ENCODE peak calls at places on chromosomes 11 and 22, in eight cellular contexts. One of them, this sample, is unnamed.

GRCh38 chr11:123054301-123055065 is 7.5 kb downstream of the HSPA8 start:
- DNase-seq in mesothelial cell of epicardium: no peak
- DNase-seq in iris pigment epithelial cell: peak
- DNase-seq in foreskin fibroblast: peak
- DNase-seq in RWPE1: peak
- DNase-seq in putamen: peak
- DNase-seq in hypothalamus: no peak
- DNase-seq in GM12865: peak
- DNase-seq in this sample: peak

GRCh38 chr11:82818399-82819043 is 81.7 kb downstream of the PRCP start:
- DNase-seq in iris pigment epithelial cell: no peak
- DNase-seq in foreskin fibroblast: no peak
- DNase-seq in GM12865: no peak
- DNase-seq in hypothalamus: no peak
- DNase-seq in RWPE1: no peak
- DNase-seq in mesothelial cell of epicardium: no peak
- DNase-seq in putamen: no peak
- DNase-seq in this sample: no peak

GRCh38 chr11:2272241-2272945 is 2.0 kb upstream of the ASCL2 start:
- DNase-seq in foreskin fibroblast: no peak
- DNase-seq in iris pigment epithelial cell: no peak
- DNase-seq in hypothalamus: no peak
- DNase-seq in putamen: no peak
- DNase-seq in RWPE1: no peak
- DNase-seq in mesothelial cell of epicardium: peak
- DNase-seq in GM12865: no peak
- DNase-seq in this sample: no peak

GRCh38 chr11:117618956-117619355 is 178.1 kb downstream of the DSCAML1 start:
- DNase-seq in putamen: no peak
- DNase-seq in GM12865: peak
- DNase-seq in hypothalamus: no peak
- DNase-seq in iris pigment epithelial cell: no peak
- DNase-seq in mesothelial cell of epicardium: no peak
- DNase-seq in foreskin fibroblast: no peak
- DNase-seq in RWPE1: no peak
- DNase-seq in this sample: no peak

GRCh38 chr22:20423636-20424511 is 13.8 kb downstream of the SCARF2 start:
- DNase-seq in foreskin fibroblast: peak
- DNase-seq in GM12865: no peak
- DNase-seq in iris pigment epithelial cell: no peak
- DNase-seq in mesothelial cell of epicardium: no peak
- DNase-seq in putamen: peak
- DNase-seq in RWPE1: no peak
- DNase-seq in hypothalamus: no peak
- DNase-seq in this sample: no peak

GRCh38 chr22:35219012-35219411 is 38.3 kb upstream of the HMGXB4 start:
- DNase-seq in hypothalamus: no peak
- DNase-seq in iris pigment epithelial cell: peak
- DNase-seq in foreskin fibroblast: peak
- DNase-seq in putamen: no peak
- DNase-seq in RWPE1: peak
- DNase-seq in mesothelial cell of epicardium: no peak
- DNase-seq in GM12865: no peak
- DNase-seq in this sample: peak

GRCh38 chr11:36070215-36070976 is 126.5 kb downstream of the LDLRAD3 start:
- DNase-seq in hypothalamus: no peak
- DNase-seq in iris pigment epithelial cell: no peak
- DNase-seq in mesothelial cell of epicardium: no peak
- DNase-seq in GM12865: no peak
- DNase-seq in putamen: no peak
- DNase-seq in foreskin fibroblast: no peak
- DNase-seq in RWPE1: no peak
- DNase-seq in this sample: no peak

GRCh38 chr11:100727410-100727809 is 40.3 kb downstream of the ARHGAP42 start:
- DNase-seq in iris pigment epithelial cell: no peak
- DNase-seq in putamen: no peak
- DNase-seq in RWPE1: no peak
- DNase-seq in GM12865: no peak
- DNase-seq in mesothelial cell of epicardium: no peak
- DNase-seq in hypothalamus: no peak
- DNase-seq in foreskin fibroblast: no peak
- DNase-seq in this sample: no peak

GRCh38 chr22:39520874-39521857 is 804 bp downstream of the ATF4 start:
- DNase-seq in iris pigment epithelial cell: peak
- DNase-seq in GM12865: peak
- DNase-seq in foreskin fibroblast: peak
- DNase-seq in putamen: no peak
- DNase-seq in mesothelial cell of epicardium: peak
- DNase-seq in hypothalamus: peak
- DNase-seq in RWPE1: peak
- DNase-seq in this sample: peak

GRCh38 chr11:67548555-67549110 is 25.4 kb upstream of the CABP2 start:
- DNase-seq in RWPE1: no peak
- DNase-seq in putamen: no peak
- DNase-seq in hypothalamus: no peak
- DNase-seq in foreskin fibroblast: no peak
- DNase-seq in iris pigment epithelial cell: no peak
- DNase-seq in mesothelial cell of epicardium: no peak
- DNase-seq in GM12865: no peak
- DNase-seq in this sample: no peak

GRCh38 chr11:12075822-12076821 is 34.3 kb upstream of the MICAL2 start:
- DNase-seq in mesothelial cell of epicardium: no peak
- DNase-seq in putamen: no peak
- DNase-seq in iris pigment epithelial cell: peak
- DNase-seq in hypothalamus: no peak
- DNase-seq in foreskin fibroblast: peak
- DNase-seq in RWPE1: peak
- DNase-seq in GM12865: no peak
- DNase-seq in this sample: peak

GRCh38 chr11:6755303-6755952 is 16.3 kb downstream of the OR2AG2 start:
- DNase-seq in RWPE1: peak
- DNase-seq in GM12865: peak
- DNase-seq in putamen: peak
- DNase-seq in foreskin fibroblast: peak
- DNase-seq in iris pigment epithelial cell: peak
- DNase-seq in hypothalamus: no peak
- DNase-seq in mesothelial cell of epicardium: peak
- DNase-seq in this sample: peak

GRCh38 chr11:118168316-118168715 is 8.1 kb downstream of the SCN2B start:
- DNase-seq in hypothalamus: no peak
- DNase-seq in foreskin fibroblast: no peak
- DNase-seq in putamen: no peak
- DNase-seq in iris pigment epithelial cell: no peak
- DNase-seq in RWPE1: no peak
- DNase-seq in GM12865: no peak
- DNase-seq in mesothelial cell of epicardium: no peak
- DNase-seq in this sample: no peak

GRCh38 chr11:120344302-120345004 is 8.2 kb downstream of the ARHGEF12 start:
- DNase-seq in foreskin fibroblast: peak
- DNase-seq in iris pigment epithelial cell: peak
- DNase-seq in mesothelial cell of epicardium: no peak
- DNase-seq in putamen: no peak
- DNase-seq in RWPE1: no peak
- DNase-seq in hypothalamus: no peak
- DNase-seq in GM12865: peak
- DNase-seq in this sample: peak

GRCh38 chr22:29704528-29705285 is 15.1 kb upstream of the CABP7 start:
- DNase-seq in RWPE1: no peak
- DNase-seq in hypothalamus: peak
- DNase-seq in putamen: peak
- DNase-seq in mesothelial cell of epicardium: no peak
- DNase-seq in foreskin fibroblast: peak
- DNase-seq in GM12865: no peak
- DNase-seq in iris pigment epithelial cell: peak
- DNase-seq in this sample: no peak

GRCh38 chr11:69371731-69372588 is 78.0 kb downstream of the MYEOV start:
- DNase-seq in foreskin fibroblast: no peak
- DNase-seq in iris pigment epithelial cell: no peak
- DNase-seq in putamen: no peak
- DNase-seq in GM12865: no peak
- DNase-seq in mesothelial cell of epicardium: no peak
- DNase-seq in hypothalamus: no peak
- DNase-seq in RWPE1: no peak
- DNase-seq in this sample: no peak

GRCh38 chr11:128544625-128545024 is 42.7 kb downstream of the ETS1 start:
- DNase-seq in GM12865: no peak
- DNase-seq in hypothalamus: no peak
- DNase-seq in mesothelial cell of epicardium: no peak
- DNase-seq in putamen: no peak
- DNase-seq in RWPE1: no peak
- DNase-seq in foreskin fibroblast: peak
- DNase-seq in iris pigment epithelial cell: peak
- DNase-seq in this sample: no peak

GRCh38 chr11:88231894-88232482 is 56.7 kb upstream of the RAB38 start:
- DNase-seq in hypothalamus: no peak
- DNase-seq in putamen: no peak
- DNase-seq in foreskin fibroblast: peak
- DNase-seq in mesothelial cell of epicardium: no peak
- DNase-seq in iris pigment epithelial cell: peak
- DNase-seq in GM12865: peak
- DNase-seq in RWPE1: peak
- DNase-seq in this sample: peak

GRCh38 chr11:88414385-88414861 is 76.9 kb upstream of the CTSC start:
- DNase-seq in hypothalamus: no peak
- DNase-seq in putamen: no peak
- DNase-seq in iris pigment epithelial cell: peak
- DNase-seq in RWPE1: peak
- DNase-seq in mesothelial cell of epicardium: peak
- DNase-seq in GM12865: no peak
- DNase-seq in foreskin fibroblast: peak
- DNase-seq in this sample: peak

GRCh38 chr22:48952256-48953102 is 875.2 kb downstream of the BRD1 start:
- DNase-seq in putamen: no peak
- DNase-seq in foreskin fibroblast: no peak
- DNase-seq in RWPE1: no peak
- DNase-seq in iris pigment epithelial cell: no peak
- DNase-seq in hypothalamus: no peak
- DNase-seq in GM12865: no peak
- DNase-seq in mesothelial cell of epicardium: peak
- DNase-seq in this sample: no peak

GRCh38 chr11:25927391-25927790 is 404.5 kb upstream of the ANO3 start:
- DNase-seq in hypothalamus: no peak
- DNase-seq in iris pigment epithelial cell: peak
- DNase-seq in foreskin fibroblast: no peak
- DNase-seq in RWPE1: no peak
- DNase-seq in mesothelial cell of epicardium: no peak
- DNase-seq in GM12865: no peak
- DNase-seq in putamen: no peak
- DNase-seq in this sample: no peak

GRCh38 chr22:22422629-22423112 is 85.9 kb downstream of the ZNF280B start:
- DNase-seq in foreskin fibroblast: peak
- DNase-seq in RWPE1: peak
- DNase-seq in putamen: peak
- DNase-seq in mesothelial cell of epicardium: no peak
- DNase-seq in iris pigment epithelial cell: peak
- DNase-seq in GM12865: peak
- DNase-seq in hypothalamus: no peak
- DNase-seq in this sample: peak

GRCh38 chr11:8765294-8765693 is 82.7 kb downstream of the RPL27A start:
- DNase-seq in RWPE1: no peak
- DNase-seq in mesothelial cell of epicardium: no peak
- DNase-seq in GM12865: no peak
- DNase-seq in putamen: no peak
- DNase-seq in iris pigment epithelial cell: peak
- DNase-seq in hypothalamus: no peak
- DNase-seq in foreskin fibroblast: peak
- DNase-seq in this sample: peak

GRCh38 chr22:47357086-47357485 is 594.6 kb downstream of the TBC1D22A start:
- DNase-seq in GM12865: no peak
- DNase-seq in mesothelial cell of epicardium: no peak
- DNase-seq in iris pigment epithelial cell: no peak
- DNase-seq in hypothalamus: no peak
- DNase-seq in putamen: no peak
- DNase-seq in RWPE1: no peak
- DNase-seq in foreskin fibroblast: no peak
- DNase-seq in this sample: no peak

GRCh38 chr22:24465566-24465965 is 29.6 kb upstream of the UPB1 start:
- DNase-seq in hypothalamus: no peak
- DNase-seq in GM12865: no peak
- DNase-seq in foreskin fibroblast: peak
- DNase-seq in RWPE1: no peak
- DNase-seq in iris pigment epithelial cell: peak
- DNase-seq in putamen: no peak
- DNase-seq in mesothelial cell of epicardium: no peak
- DNase-seq in this sample: peak

GRCh38 chr11:67365756-67366384 is 7.5 kb downstream of the CLCF1 start:
- DNase-seq in hypothalamus: no peak
- DNase-seq in RWPE1: no peak
- DNase-seq in foreskin fibroblast: peak
- DNase-seq in putamen: no peak
- DNase-seq in GM12865: no peak
- DNase-seq in mesothelial cell of epicardium: no peak
- DNase-seq in iris pigment epithelial cell: no peak
- DNase-seq in this sample: no peak

GRCh38 chr11:96213500-96213899 is 129.5 kb downstream of the MAML2 start:
- DNase-seq in putamen: no peak
- DNase-seq in hypothalamus: no peak
- DNase-seq in GM12865: no peak
- DNase-seq in RWPE1: no peak
- DNase-seq in foreskin fibroblast: peak
- DNase-seq in mesothelial cell of epicardium: no peak
- DNase-seq in iris pigment epithelial cell: peak
- DNase-seq in this sample: no peak

This sample was measured in epithelial cell of esophagus.